ENCODE peak calls at places on chromosome 19, in four cellular contexts. One of them, this sample, is unnamed.

GRCh38 chr19:49997709-49998108 is 27.5 kb downstream of the VRK3 start:
- DNase-seq in left ventricle myocardium inferior: no peak
- DNase-seq in AG20443: peak; percentile 40
- DNase-seq in activated CD4-positive, CD25-positive, alpha-beta regulatory T cell: no peak
- DNase-seq in this sample: no peak

GRCh38 chr19:39563408-39563807 is 23.4 kb upstream of the EID2 start:
- DNase-seq in left ventricle myocardium inferior: no peak
- DNase-seq in AG20443: no peak
- DNase-seq in activated CD4-positive, CD25-positive, alpha-beta regulatory T cell: no peak
- DNase-seq in this sample: no peak

GRCh38 chr19:46408611-46409039 is 4.7 kb downstream of the CCDC8 start:
- DNase-seq in left ventricle myocardium inferior: peak; percentile 84
- DNase-seq in AG20443: no peak
- DNase-seq in activated CD4-positive, CD25-positive, alpha-beta regulatory T cell: no peak
- DNase-seq in this sample: no peak

GRCh38 chr19:52277471-52277870 is 8.1 kb downstream of the ZNF766 start:
- DNase-seq in left ventricle myocardium inferior: no peak
- DNase-seq in AG20443: no peak
- DNase-seq in activated CD4-positive, CD25-positive, alpha-beta regulatory T cell: no peak
- DNase-seq in this sample: no peak

GRCh38 chr19:14370169-14370998 is 10.9 kb upstream of the ADGRE5 start:
- DNase-seq in left ventricle myocardium inferior: no peak
- DNase-seq in AG20443: no peak
- DNase-seq in activated CD4-positive, CD25-positive, alpha-beta regulatory T cell: no peak
- DNase-seq in this sample: peak; percentile 75

GRCh38 chr19:4575978-4576933 is 16.8 kb upstream of the SEMA6B start:
- DNase-seq in left ventricle myocardium inferior: peak; percentile 68
- DNase-seq in AG20443: peak; percentile 71
- DNase-seq in activated CD4-positive, CD25-positive, alpha-beta regulatory T cell: peak; percentile 60
- DNase-seq in this sample: peak; percentile 66

GRCh38 chr19:46967578-46968018 is 52.0 kb upstream of the NPAS1 start:
- DNase-seq in left ventricle myocardium inferior: peak; percentile 88
- DNase-seq in AG20443: peak; percentile 63
- DNase-seq in activated CD4-positive, CD25-positive, alpha-beta regulatory T cell: no peak
- DNase-seq in this sample: no peak

GRCh38 chr19:10018219-10018618 is 4.9 kb downstream of the RDH8 start:
- DNase-seq in left ventricle myocardium inferior: no peak
- DNase-seq in AG20443: no peak
- DNase-seq in activated CD4-positive, CD25-positive, alpha-beta regulatory T cell: no peak
- DNase-seq in this sample: no peak

GRCh38 chr19:40927567-40927966 is 45.5 kb upstream of the CYP2A7 start:
- DNase-seq in left ventricle myocardium inferior: no peak
- DNase-seq in AG20443: no peak
- DNase-seq in activated CD4-positive, CD25-positive, alpha-beta regulatory T cell: no peak
- DNase-seq in this sample: no peak

GRCh38 chr19:17205237-17206140 is 9.7 kb upstream of the USE1 start:
- DNase-seq in left ventricle myocardium inferior: peak; percentile 47
- DNase-seq in AG20443: peak; percentile 73
- DNase-seq in activated CD4-positive, CD25-positive, alpha-beta regulatory T cell: peak; percentile 20
- DNase-seq in this sample: peak; percentile 28

GRCh38 chr19:919157-920050 is 2.3 kb downstream of the KISS1R start:
- DNase-seq in left ventricle myocardium inferior: no peak
- DNase-seq in AG20443: no peak
- DNase-seq in activated CD4-positive, CD25-positive, alpha-beta regulatory T cell: no peak
- DNase-seq in this sample: peak; percentile 73

GRCh38 chr19:32289566-32290210 is 55.7 kb upstream of the ZNF507 start:
- DNase-seq in left ventricle myocardium inferior: no peak
- DNase-seq in AG20443: no peak
- DNase-seq in activated CD4-positive, CD25-positive, alpha-beta regulatory T cell: no peak
- DNase-seq in this sample: no peak

GRCh38 chr19:1437609-1438008 is 587 bp upstream of the RPS15 start:
- DNase-seq in left ventricle myocardium inferior: no peak
- DNase-seq in AG20443: no peak
- DNase-seq in activated CD4-positive, CD25-positive, alpha-beta regulatory T cell: no peak
- DNase-seq in this sample: no peak

GRCh38 chr19:34337747-34338146 is 27.2 kb upstream of the GPI start:
- DNase-seq in left ventricle myocardium inferior: no peak
- DNase-seq in AG20443: no peak
- DNase-seq in activated CD4-positive, CD25-positive, alpha-beta regulatory T cell: no peak
- DNase-seq in this sample: no peak

GRCh38 chr19:4866595-4867424 is 657 bp downstream of the PLIN3 start:
- DNase-seq in left ventricle myocardium inferior: peak; percentile 57
- DNase-seq in AG20443: peak; percentile 64
- DNase-seq in activated CD4-positive, CD25-positive, alpha-beta regulatory T cell: no peak
- DNase-seq in this sample: peak; percentile 74

GRCh38 chr19:48784527-48784926 is 26.3 kb downstream of the BCAT2 start:
- DNase-seq in left ventricle myocardium inferior: no peak
- DNase-seq in AG20443: no peak
- DNase-seq in activated CD4-positive, CD25-positive, alpha-beta regulatory T cell: no peak
- DNase-seq in this sample: no peak

GRCh38 chr19:43534811-43535761 is 2.1 kb downstream of the ZNF575 start:
- DNase-seq in left ventricle myocardium inferior: peak; percentile 70
- DNase-seq in AG20443: peak; percentile 71
- DNase-seq in activated CD4-positive, CD25-positive, alpha-beta regulatory T cell: peak; percentile 19
- DNase-seq in this sample: no peak

GRCh38 chr19:5515737-5516136 is 52.0 kb downstream of the TINCR start:
- DNase-seq in left ventricle myocardium inferior: no peak
- DNase-seq in AG20443: no peak
- DNase-seq in activated CD4-positive, CD25-positive, alpha-beta regulatory T cell: no peak
- DNase-seq in this sample: no peak

GRCh38 chr19:2454199-2454961 is 2.4 kb downstream of the LMNB2 start:
- DNase-seq in left ventricle myocardium inferior: no peak
- DNase-seq in AG20443: no peak
- DNase-seq in activated CD4-positive, CD25-positive, alpha-beta regulatory T cell: no peak
- DNase-seq in this sample: no peak